ENCODE peak calls at places on chromosomes 7 and 10, in five cellular contexts. One of them, this sample, is unnamed.
A peak's percentile ranks its signal among the peaks of the same experiment; 100 is the strongest.

GRCh38 chr10:124521429-124521871 is 59.8 kb downstream of the LHPP start:
- DNase-seq in hypothalamus: peak; percentile 77
- DNase-seq in NCI-H345: no peak
- DNase-seq in activated CD4-positive, alpha-beta T cell treated with anti-CD3 and anti-CD28 coated beads, Interleukin-2, amount 50 U/mL, for 24 hours: no peak
- DNase-seq in SK-MEL-5: no peak
- DNase-seq in this sample: no peak

GRCh38 chr10:68334672-68335467 is 2.1 kb upstream of the PBLD start:
- DNase-seq in activated CD4-positive, alpha-beta T cell treated with anti-CD3 and anti-CD28 coated beads, Interleukin-2, amount 50 U/mL, for 24 hours: no peak
- DNase-seq in SK-MEL-5: no peak
- DNase-seq in hypothalamus: no peak
- DNase-seq in NCI-H345: no peak
- DNase-seq in this sample: no peak

GRCh38 chr10:119284679-119285096 is 77.3 kb downstream of the GRK5 start:
- DNase-seq in hypothalamus: no peak
- DNase-seq in SK-MEL-5: no peak
- DNase-seq in activated CD4-positive, alpha-beta T cell treated with anti-CD3 and anti-CD28 coated beads, Interleukin-2, amount 50 U/mL, for 24 hours: no peak
- DNase-seq in NCI-H345: no peak
- DNase-seq in this sample: no peak

GRCh38 chr10:132294561-132295320 is 13.0 kb downstream of the STK32C start:
- DNase-seq in activated CD4-positive, alpha-beta T cell treated with anti-CD3 and anti-CD28 coated beads, Interleukin-2, amount 50 U/mL, for 24 hours: no peak
- DNase-seq in NCI-H345: peak; percentile 72
- DNase-seq in hypothalamus: no peak
- DNase-seq in SK-MEL-5: no peak
- DNase-seq in this sample: no peak

GRCh38 chr10:102593074-102593803 is 51.0 kb upstream of the TRIM8 start:
- DNase-seq in hypothalamus: no peak
- DNase-seq in NCI-H345: no peak
- DNase-seq in activated CD4-positive, alpha-beta T cell treated with anti-CD3 and anti-CD28 coated beads, Interleukin-2, amount 50 U/mL, for 24 hours: no peak
- DNase-seq in SK-MEL-5: peak; percentile 80
- DNase-seq in this sample: no peak

GRCh38 chr7:11858668-11859302 is 26.8 kb upstream of the THSD7A start:
- DNase-seq in NCI-H345: peak; percentile 66
- DNase-seq in SK-MEL-5: no peak
- DNase-seq in hypothalamus: no peak
- DNase-seq in activated CD4-positive, alpha-beta T cell treated with anti-CD3 and anti-CD28 coated beads, Interleukin-2, amount 50 U/mL, for 24 hours: no peak
- DNase-seq in this sample: no peak

GRCh38 chr7:111578754-111579153 is 16.5 kb upstream of the IMMP2L start:
- DNase-seq in activated CD4-positive, alpha-beta T cell treated with anti-CD3 and anti-CD28 coated beads, Interleukin-2, amount 50 U/mL, for 24 hours: no peak
- DNase-seq in NCI-H345: no peak
- DNase-seq in hypothalamus: no peak
- DNase-seq in SK-MEL-5: no peak
- DNase-seq in this sample: no peak

GRCh38 chr10:12308976-12309375 is 40.4 kb upstream of the CAMK1D start:
- DNase-seq in hypothalamus: no peak
- DNase-seq in NCI-H345: no peak
- DNase-seq in SK-MEL-5: no peak
- DNase-seq in activated CD4-positive, alpha-beta T cell treated with anti-CD3 and anti-CD28 coated beads, Interleukin-2, amount 50 U/mL, for 24 hours: no peak
- DNase-seq in this sample: no peak

GRCh38 chr10:62763155-62763554 is 41.4 kb upstream of the ADO start:
- DNase-seq in SK-MEL-5: peak; percentile 43
- DNase-seq in activated CD4-positive, alpha-beta T cell treated with anti-CD3 and anti-CD28 coated beads, Interleukin-2, amount 50 U/mL, for 24 hours: no peak
- DNase-seq in hypothalamus: no peak
- DNase-seq in NCI-H345: no peak
- DNase-seq in this sample: no peak

GRCh38 chr10:104937528-104937927 is 296.4 kb downstream of the SORCS3 start:
- DNase-seq in NCI-H345: peak; percentile 38
- DNase-seq in activated CD4-positive, alpha-beta T cell treated with anti-CD3 and anti-CD28 coated beads, Interleukin-2, amount 50 U/mL, for 24 hours: no peak
- DNase-seq in SK-MEL-5: no peak
- DNase-seq in hypothalamus: no peak
- DNase-seq in this sample: no peak

GRCh38 chr7:45570797-45571196 is 3.4 kb upstream of the ADCY1 start:
- DNase-seq in activated CD4-positive, alpha-beta T cell treated with anti-CD3 and anti-CD28 coated beads, Interleukin-2, amount 50 U/mL, for 24 hours: no peak
- DNase-seq in hypothalamus: no peak
- DNase-seq in SK-MEL-5: no peak
- DNase-seq in NCI-H345: peak; percentile 10
- DNase-seq in this sample: no peak

GRCh38 chr7:100674441-100675407 is 1.2 kb downstream of the GNB2 start:
- DNase-seq in NCI-H345: no peak
- DNase-seq in SK-MEL-5: no peak
- DNase-seq in activated CD4-positive, alpha-beta T cell treated with anti-CD3 and anti-CD28 coated beads, Interleukin-2, amount 50 U/mL, for 24 hours: no peak
- DNase-seq in hypothalamus: peak; percentile 18
- DNase-seq in this sample: peak; percentile 47

GRCh38 chr10:46020871-46021553 is 9.4 kb downstream of the NCOA4 start:
- DNase-seq in SK-MEL-5: no peak
- DNase-seq in hypothalamus: no peak
- DNase-seq in NCI-H345: no peak
- DNase-seq in activated CD4-positive, alpha-beta T cell treated with anti-CD3 and anti-CD28 coated beads, Interleukin-2, amount 50 U/mL, for 24 hours: no peak
- DNase-seq in this sample: no peak

GRCh38 chr10:73848821-73849489 is 25.4 kb downstream of the CAMK2G start:
- DNase-seq in hypothalamus: peak; percentile 73
- DNase-seq in NCI-H345: peak; percentile 53
- DNase-seq in SK-MEL-5: peak; percentile 72
- DNase-seq in activated CD4-positive, alpha-beta T cell treated with anti-CD3 and anti-CD28 coated beads, Interleukin-2, amount 50 U/mL, for 24 hours: peak; percentile 88
- DNase-seq in this sample: peak; percentile 92

GRCh38 chr10:113214331-113214730 is 264.3 kb downstream of the TCF7L2 start:
- DNase-seq in hypothalamus: no peak
- DNase-seq in activated CD4-positive, alpha-beta T cell treated with anti-CD3 and anti-CD28 coated beads, Interleukin-2, amount 50 U/mL, for 24 hours: no peak
- DNase-seq in SK-MEL-5: peak; percentile 9
- DNase-seq in NCI-H345: no peak
- DNase-seq in this sample: no peak

GRCh38 chr10:35135861-35136260 is 9.2 kb downstream of the CREM start:
- DNase-seq in activated CD4-positive, alpha-beta T cell treated with anti-CD3 and anti-CD28 coated beads, Interleukin-2, amount 50 U/mL, for 24 hours: no peak
- DNase-seq in SK-MEL-5: no peak
- DNase-seq in hypothalamus: no peak
- DNase-seq in NCI-H345: no peak
- DNase-seq in this sample: no peak

GRCh38 chr7:96484845-96485244 is 162.9 kb upstream of the SLC25A13 start:
- DNase-seq in SK-MEL-5: no peak
- DNase-seq in activated CD4-positive, alpha-beta T cell treated with anti-CD3 and anti-CD28 coated beads, Interleukin-2, amount 50 U/mL, for 24 hours: no peak
- DNase-seq in hypothalamus: no peak
- DNase-seq in NCI-H345: no peak
- DNase-seq in this sample: no peak

GRCh38 chr7:4659551-4660286 is 22.4 kb upstream of the FOXK1 start:
- DNase-seq in NCI-H345: no peak
- DNase-seq in activated CD4-positive, alpha-beta T cell treated with anti-CD3 and anti-CD28 coated beads, Interleukin-2, amount 50 U/mL, for 24 hours: no peak
- DNase-seq in SK-MEL-5: peak; percentile 37
- DNase-seq in hypothalamus: no peak
- DNase-seq in this sample: no peak